ENCODE peak calls at places on chromosomes 4 and X, in nine cellular contexts. J, R, Z, M, V, H, Q, W and G are unnamed samples.

GRCh38 chrX:148535639-148536038 is 35.2 kb downstream of the AFF2 start:
- DNase-seq in Z (no peak), R (no peak), Q (no peak), M (no peak), V (no peak), W (no peak), J (no peak), H (no peak), G (no peak)

GRCh38 chrX:17944833-17945497 is 83.9 kb upstream of the RAI2 start:
- DNase-seq in H (no peak), Z (no peak), J (no peak), W (no peak), R (no peak), Q (peak; percentile 7), V (no peak), M (no peak), G (no peak)

GRCh38 chr4:112270643-112271484 is 14.8 kb downstream of the TIFA start:
- DNase-seq in Q (no peak), H (no peak), M (no peak), W (no peak), R (no peak), J (peak; percentile 93), V (no peak), Z (no peak), G (no peak)

GRCh38 chrX:101507986-101508385 is 22.7 kb downstream of the ARMCX4 start:
- DNase-seq in M (no peak), H (no peak), J (no peak), Z (no peak), Q (no peak), V (no peak), R (no peak), W (no peak), G (no peak)

GRCh38 chr4:27001398-27002164 is 140.9 kb downstream of the STIM2 start:
- DNase-seq in Q (no peak), Z (no peak), M (no peak), V (no peak), R (no peak), W (no peak), J (no peak), H (no peak), G (no peak)

GRCh38 chrX:149365061-149365460 is 140.0 kb downstream of the IDS start:
- DNase-seq in W (no peak), V (no peak), R (no peak), J (no peak), Q (no peak), Z (no peak), M (no peak), H (no peak), G (no peak)

GRCh38 chr4:74327751-74328150 is 19.5 kb downstream of the EPGN start:
- DNase-seq in H (no peak), Q (no peak), R (no peak), J (peak; percentile 29), Z (no peak), M (no peak), W (no peak), V (no peak), G (no peak)

GRCh38 chrX:66022742-66023725 is 16.8 kb downstream of the VSIG4 start:
- DNase-seq in Q (peak; percentile 7), W (no peak), Z (no peak), M (no peak), V (no peak), J (no peak), R (no peak), H (no peak), G (no peak)

GRCh38 chr4:139014391-139015268 is 951 bp upstream of the NOCT start:
- DNase-seq in J (peak; percentile 94), Z (no peak), R (no peak), H (no peak), Q (peak; percentile 84), W (no peak), M (peak; percentile 49), V (no peak), G (no peak)

DNA sequence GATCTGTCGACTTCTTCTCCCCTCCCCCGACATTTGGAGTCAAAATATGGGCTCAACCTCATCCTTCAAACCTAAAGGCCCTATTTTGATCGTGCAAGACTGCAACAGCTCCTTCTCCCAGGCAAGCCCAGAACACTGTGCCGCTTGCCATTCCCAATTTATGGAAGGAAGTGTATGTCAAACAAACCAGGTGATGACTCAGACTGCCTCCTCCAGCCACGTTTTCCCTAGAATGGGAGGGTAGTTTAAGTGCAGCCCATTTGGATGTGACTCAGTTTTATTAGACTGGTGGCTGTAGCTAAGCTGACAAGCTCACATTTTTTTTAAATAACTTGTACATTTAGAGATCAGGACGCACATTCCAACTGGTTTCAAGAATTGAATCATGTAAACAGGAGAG is 570.4 kb upstream of the DIPK2B start:
- DNase-seq in R (peak; percentile 39), J (peak; percentile 96), V (no peak), H (peak; percentile 72), W (no peak), M (no peak), Z (peak; percentile 49), Q (peak; percentile 82), G (no peak)
- TF ChIP-seq POLR2A in R (no peak), J (peak; percentile 95), V (no peak), H (peak; percentile 72), W (no peak), M (no peak), Z (peak; percentile 50), Q (no peak), G (no peak)

GRCh38 chrX:139832728-139833309 is 100.0 kb downstream of the ATP11C start:
- DNase-seq in R (no peak), H (no peak), Z (no peak), M (no peak), W (no peak), V (no peak), Q (no peak), J (no peak), G (no peak)
- H3K4me1 ChIP-seq in R (no peaks in the 10 kb centered on the region), H (no peaks in the 10 kb centered on the region), Z (no peaks in the 10 kb centered on the region), M (no peaks in the 10 kb centered on the region), W (no peaks in the 10 kb centered on the region), V (no peaks in the 10 kb centered on the region), Q (peaks cover 24% of the 10 kb centered on the region), J (peaks cover 7% of the 10 kb centered on the region), G (peaks cover 32% of the 10 kb centered on the region)

GRCh38 chrX:134462927-134463326 is 3.0 kb downstream of the HPRT1 start:
- DNase-seq in H (no peak), Z (no peak), Q (no peak), V (no peak), W (no peak), J (no peak), M (no peak), R (no peak), G (no peak)

GRCh38 chrX:134459683-134460004 is 321 bp upstream of the HPRT1 start:
- DNase-seq in H (no peak), Q (peak; percentile 63), M (no peak), W (no peak), V (no peak), R (no peak), Z (no peak), J (no peak), G (no peak)

GRCh38 chrX:134460861-134461218 is 875 bp downstream of the HPRT1 start:
- DNase-seq in W (no peak), R (no peak), M (no peak), Q (peak; percentile 20), J (peak; percentile 1), H (no peak), V (no peak), Z (no peak), G (no peak)

GRCh38 chrX:134457708-134458107 is 2.3 kb upstream of the HPRT1 start:
- DNase-seq in V (no peak), Q (no peak), J (no peak), W (no peak), Z (no peak), M (no peak), H (no peak), R (no peak), G (no peak)

DNA sequence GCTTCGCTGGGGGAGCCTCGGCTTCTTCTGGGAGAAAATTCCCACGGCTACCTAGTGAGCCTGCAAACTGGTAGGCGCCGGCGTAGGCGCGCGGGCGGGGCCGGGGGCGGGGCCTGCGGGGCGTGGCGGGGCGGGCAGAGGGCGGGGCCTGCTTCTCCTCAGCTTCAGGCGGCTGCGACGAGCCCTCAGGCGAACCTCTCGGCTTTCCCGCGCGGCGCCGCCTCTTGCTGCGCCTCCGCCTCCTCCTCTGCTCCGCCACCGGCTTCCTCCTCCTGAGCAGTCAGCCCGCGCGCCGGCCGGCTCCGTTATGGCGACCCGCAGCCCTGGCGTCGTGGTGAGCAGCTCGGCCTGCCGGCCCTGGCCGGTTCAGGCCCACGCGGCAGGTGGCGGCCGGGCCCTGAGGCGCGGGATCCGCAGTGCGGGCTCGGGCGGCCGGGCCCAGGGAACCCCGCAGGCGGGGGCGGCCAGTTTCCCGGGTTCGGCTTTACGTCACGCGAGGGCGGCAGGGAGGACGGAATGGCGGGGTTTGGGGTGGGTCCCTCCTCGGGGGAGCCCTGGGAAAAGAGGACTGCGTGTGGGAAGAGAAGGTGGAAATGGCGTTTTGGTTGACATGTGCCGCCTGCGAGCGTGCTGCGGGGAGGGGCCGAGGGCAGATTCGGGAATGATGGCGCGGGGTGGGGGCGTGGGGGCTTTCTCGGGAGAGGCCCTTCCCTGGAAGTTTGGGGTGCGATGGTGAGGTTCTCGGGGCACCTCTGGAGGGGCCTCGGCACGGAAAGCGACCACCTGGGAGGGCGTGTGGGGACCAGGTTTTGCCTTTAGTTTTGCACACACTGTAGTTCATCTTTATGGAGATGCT is at the start of gene HPRT1:
- DNase-seq in J (peak; percentile 66), H (peak; percentile 87), W (no peak), V (peak; percentile 96), Z (peak; percentile 91), Q (peak; percentile 79), M (peak; percentile 75), R (peak; percentile 87), G (peak; percentile 86)
- TF ChIP-seq POLR2A in J (no peak), H (peak; percentile 38), W (peak; percentile 53), V (no peak), Z (no peak), Q (peak; percentile 36), M (peak; percentile 73), R (no peak), G (peak; percentile 56)

GRCh38 chr4:78772526-78773084 is 3.5 kb upstream of the BMP2K start:
- DNase-seq in H (no peak), Q (no peak), W (no peak), J (no peak), M (no peak), V (no peak), R (no peak), Z (no peak), G (no peak)
- H3K4me1 ChIP-seq in H (peaks cover 10% of the 10 kb centered on the region), Q (peaks cover 7% of the 10 kb centered on the region), W (no peaks in the 10 kb centered on the region), J (peaks cover 5% of the 10 kb centered on the region), M (no peaks in the 10 kb centered on the region), V (peaks cover 10% of the 10 kb centered on the region), R (peaks cover 4% of the 10 kb centered on the region), Z (no peaks in the 10 kb centered on the region), G (no peaks in the 10 kb centered on the region)

GRCh38 chrX:2707334-2707760 is 16.3 kb downstream of the CD99 start:
- DNase-seq in M (peak; percentile 75), Z (peak; percentile 70), W (no peak), J (peak; percentile 95), R (peak; percentile 28), Q (peak; percentile 97), V (peak; percentile 87), H (peak; percentile 57), G (peak; percentile 35)
- TF ChIP-seq POLR2A in M (no peak), Z (no peak), W (no peak), J (no peak), R (no peak), Q (no peak), V (no peak), H (no peak), G (no peak)

DNA sequence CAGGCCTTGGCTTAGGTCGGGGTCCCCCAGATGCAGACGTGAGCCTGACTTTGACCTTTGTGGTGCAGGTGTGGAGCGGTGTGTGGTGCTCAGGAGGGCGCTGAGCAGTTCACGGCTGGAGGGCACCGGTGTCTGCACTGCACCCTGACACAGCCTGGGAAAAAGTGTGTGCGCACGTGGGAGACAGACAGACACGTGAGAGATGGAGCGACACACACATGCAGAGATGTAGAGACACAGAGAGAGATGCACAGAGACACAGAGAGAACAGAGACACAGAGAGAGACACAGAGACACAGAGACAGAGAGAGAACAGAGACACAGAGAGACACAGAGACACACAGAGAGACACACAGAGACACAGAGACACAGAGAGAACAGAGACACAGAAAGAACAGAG is 6.2 kb upstream of the HTRA3 start:
- DNase-seq in W (no peak), Z (no peak), J (no peak), Q (no peak), M (no peak), R (no peak), H (no peak), V (no peak), G (no peak)
- H3K4me1 ChIP-seq in W (peaks cover 6% of the 10 kb centered on the region), Z (no peaks in the 10 kb centered on the region), J (peaks cover 7% of the 10 kb centered on the region), Q (peaks cover 28% of the 10 kb centered on the region), M (no peaks in the 10 kb centered on the region), R (peaks cover 10% of the 10 kb centered on the region), H (no peaks in the 10 kb centered on the region), V (peaks cover 5% of the 10 kb centered on the region), G (no peaks in the 10 kb centered on the region)